ENCODE peak calls at places on chromosomes 7 and 10, in five cellular contexts. One of them, this sample, is unnamed.

GRCh38 chr10:124939290-124939689 is 2.6 kb upstream of the ZRANB1 start:
- DNase-seq in IMR-90: no peak
- DNase-seq in astrocyte: no peak
- DNase-seq in HCT116: no peak
- DNase-seq in OCI-LY7: no peak
- DNase-seq in this sample: no peak

GRCh38 chr10:45408421-45409319 is 34.7 kb downstream of the ALOX5 start:
- DNase-seq in IMR-90: no peak
- DNase-seq in astrocyte: no peak
- DNase-seq in HCT116: no peak
- DNase-seq in OCI-LY7: no peak
- DNase-seq in this sample: no peak

GRCh38 chr7:99409192-99409572 is 413 bp downstream of the BUD31 start:
- DNase-seq in astrocyte: no peak
- DNase-seq in HCT116: no peak
- DNase-seq in OCI-LY7: peak; percentile 19
- DNase-seq in IMR-90: no peak
- DNase-seq in this sample: no peak

GRCh38 chr7:151403764-151404163 is 6.1 kb downstream of the WDR86 start:
- DNase-seq in HCT116: peak; percentile 24
- DNase-seq in astrocyte: no peak
- DNase-seq in OCI-LY7: no peak
- DNase-seq in IMR-90: no peak
- DNase-seq in this sample: no peak

GRCh38 chr7:133742709-133743538 is 384.2 kb upstream of the LRGUK start:
- DNase-seq in astrocyte: no peak
- DNase-seq in IMR-90: peak; percentile 36
- DNase-seq in OCI-LY7: peak; percentile 8
- DNase-seq in HCT116: no peak
- DNase-seq in this sample: peak; percentile 66

GRCh38 chr10:73969224-73969811 is 28.6 kb upstream of the VCL start:
- DNase-seq in OCI-LY7: no peak
- DNase-seq in astrocyte: no peak
- DNase-seq in HCT116: no peak
- DNase-seq in IMR-90: no peak
- DNase-seq in this sample: no peak

GRCh38 chr7:47454066-47454950 is 127.6 kb downstream of the TNS3 start:
- DNase-seq in HCT116: no peak
- DNase-seq in OCI-LY7: no peak
- DNase-seq in IMR-90: peak; percentile 29
- DNase-seq in astrocyte: no peak
- DNase-seq in this sample: no peak

GRCh38 chr7:14837216-14837615 is 65.3 kb downstream of the DGKB start:
- DNase-seq in IMR-90: no peak
- DNase-seq in astrocyte: no peak
- DNase-seq in OCI-LY7: no peak
- DNase-seq in HCT116: no peak
- DNase-seq in this sample: no peak

GRCh38 chr10:112213836-112214235 is 30.3 kb upstream of the GPAM start:
- DNase-seq in IMR-90: no peak
- DNase-seq in OCI-LY7: no peak
- DNase-seq in HCT116: no peak
- DNase-seq in astrocyte: no peak
- DNase-seq in this sample: no peak

GRCh38 chr10:112216151-112216550 is 32.6 kb upstream of the GPAM start:
- DNase-seq in HCT116: no peak
- DNase-seq in IMR-90: no peak
- DNase-seq in astrocyte: no peak
- DNase-seq in OCI-LY7: no peak
- DNase-seq in this sample: no peak

GRCh38 chr10:112213098-112213823 is 29.7 kb upstream of the GPAM start:
- DNase-seq in astrocyte: no peak
- DNase-seq in HCT116: no peak
- DNase-seq in OCI-LY7: no peak
- DNase-seq in IMR-90: no peak
- DNase-seq in this sample: no peak

GRCh38 chr10:112214335-112214941 is 30.9 kb upstream of the GPAM start:
- DNase-seq in HCT116: no peak
- DNase-seq in OCI-LY7: no peak
- DNase-seq in astrocyte: no peak
- DNase-seq in IMR-90: no peak
- DNase-seq in this sample: no peak

GRCh38 chr10:112215342-112215774 is 31.8 kb upstream of the GPAM start:
- DNase-seq in OCI-LY7: no peak
- DNase-seq in astrocyte: no peak
- DNase-seq in IMR-90: peak; percentile 24
- DNase-seq in HCT116: no peak
- DNase-seq in this sample: no peak
- H3K4me3 ChIP-seq in OCI-LY7: no peak overlapping the region
- H3K4me3 ChIP-seq in astrocyte: no peak overlapping the region
- H3K4me3 ChIP-seq in IMR-90: no peak overlapping the region
- H3K4me3 ChIP-seq in HCT116: no peak overlapping the region
- H3K4me3 ChIP-seq in this sample: no peak overlapping the region

GRCh38 chr7:128936798-128937197 is 929 bp upstream of the IRF5 start:
- DNase-seq in OCI-LY7: no peak
- DNase-seq in IMR-90: no peak
- DNase-seq in astrocyte: no peak
- DNase-seq in HCT116: no peak
- DNase-seq in this sample: no peak

GRCh38 chr7:128939075-128939860 is 1.5 kb downstream of the IRF5 start:
- DNase-seq in IMR-90: no peak
- DNase-seq in HCT116: no peak
- DNase-seq in astrocyte: no peak
- DNase-seq in OCI-LY7: no peak
- DNase-seq in this sample: no peak

GRCh38 chr7:128938524-128939074 is 872 bp downstream of the IRF5 start:
- DNase-seq in OCI-LY7: no peak
- DNase-seq in HCT116: no peak
- DNase-seq in astrocyte: no peak
- DNase-seq in IMR-90: no peak
- DNase-seq in this sample: no peak

GRCh38 chr7:128937647-128938523 is at the start of gene IRF5:
- DNase-seq in OCI-LY7: no peak
- DNase-seq in astrocyte: no peak
- DNase-seq in IMR-90: no peak
- DNase-seq in HCT116: peak; percentile 15
- DNase-seq in this sample: no peak

GRCh38 chr7:128937271-128937646 is 468 bp upstream of the IRF5 start:
- DNase-seq in OCI-LY7: no peak
- DNase-seq in HCT116: no peak
- DNase-seq in IMR-90: no peak
- DNase-seq in astrocyte: no peak
- DNase-seq in this sample: no peak
- H3K4me3 ChIP-seq in OCI-LY7: no peak overlapping the region
- H3K4me3 ChIP-seq in HCT116: peak overlapping the region; percentile 84
- H3K4me3 ChIP-seq in IMR-90: no peak overlapping the region
- H3K4me3 ChIP-seq in astrocyte: no peak overlapping the region
- H3K4me3 ChIP-seq in this sample: no peak overlapping the region

GRCh38 chr10:33325929-33326328 is 8.5 kb downstream of the NRP1 start:
- DNase-seq in OCI-LY7: no peak
- DNase-seq in astrocyte: peak; percentile 12
- DNase-seq in IMR-90: no peak
- DNase-seq in HCT116: no peak
- DNase-seq in this sample: no peak
- H3K4me3 ChIP-seq in OCI-LY7: no peak overlapping the region
- H3K4me3 ChIP-seq in astrocyte: no peak overlapping the region
- H3K4me3 ChIP-seq in IMR-90: no peak overlapping the region
- H3K4me3 ChIP-seq in HCT116: no peak overlapping the region
- H3K4me3 ChIP-seq in this sample: no peak overlapping the region

DNA sequence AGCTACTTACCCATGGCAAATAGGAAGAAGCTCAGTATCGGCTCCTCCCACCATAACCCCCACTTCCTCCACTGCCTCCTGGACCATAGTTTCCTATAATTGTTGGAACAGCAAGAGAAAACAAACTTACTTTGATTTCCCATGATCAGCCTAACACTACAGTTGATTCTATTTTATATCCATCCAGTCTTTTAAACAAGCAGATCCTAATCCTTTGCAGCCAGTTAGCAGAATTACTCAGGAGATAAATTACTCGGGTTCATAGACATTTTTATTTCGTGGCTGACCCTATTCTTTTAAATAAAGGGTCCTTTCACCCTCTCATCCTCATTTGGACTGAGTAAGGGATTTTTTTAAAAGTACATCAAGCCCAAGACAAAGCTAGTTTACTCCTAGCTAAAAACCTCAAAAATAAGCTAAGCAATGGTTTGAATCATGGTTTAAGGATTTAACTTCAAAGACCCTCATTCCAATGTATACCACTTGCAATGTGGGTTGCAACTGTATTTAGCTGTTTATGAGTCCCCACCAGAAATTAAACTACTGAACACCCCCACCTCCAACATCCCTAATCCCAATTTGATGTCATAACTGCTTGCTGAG is 8.0 kb downstream of the HNRNPA2B1 start:
- DNase-seq in HCT116: no peak
- DNase-seq in IMR-90: no peak
- DNase-seq in OCI-LY7: no peak
- DNase-seq in astrocyte: no peak
- DNase-seq in this sample: no peak
- H3K4me3 ChIP-seq in HCT116: no peak overlapping the region
- H3K4me3 ChIP-seq in IMR-90: no peak overlapping the region
- H3K4me3 ChIP-seq in OCI-LY7: no peak overlapping the region
- H3K4me3 ChIP-seq in astrocyte: no peak overlapping the region
- H3K4me3 ChIP-seq in this sample: no peak overlapping the region

DNA sequence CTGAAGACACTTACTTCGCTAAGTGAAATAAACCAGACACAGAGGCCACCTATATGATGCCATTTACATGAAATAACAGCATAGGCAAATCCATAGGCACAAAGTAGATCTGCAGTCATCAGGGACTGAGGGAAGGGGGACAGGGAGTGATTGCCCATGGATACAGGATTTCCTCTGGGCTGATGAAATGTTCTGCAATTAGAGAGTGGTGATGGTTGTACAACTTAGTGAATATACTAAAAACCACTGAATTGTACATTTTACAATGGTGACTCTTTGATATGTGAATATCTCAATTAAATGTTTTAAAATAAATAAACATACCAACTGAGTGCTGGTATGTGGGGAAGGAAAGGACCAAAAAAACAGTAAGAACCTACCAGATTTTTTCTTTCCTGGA is 20.4 kb downstream of the PPA1 start:
- DNase-seq in HCT116: no peak
- DNase-seq in IMR-90: no peak
- DNase-seq in OCI-LY7: no peak
- DNase-seq in astrocyte: no peak
- DNase-seq in this sample: no peak
- H3K4me3 ChIP-seq in HCT116: no peak overlapping the region
- H3K4me3 ChIP-seq in IMR-90: no peak overlapping the region
- H3K4me3 ChIP-seq in OCI-LY7: no peak overlapping the region
- H3K4me3 ChIP-seq in astrocyte: no peak overlapping the region
- H3K4me3 ChIP-seq in this sample: no peak overlapping the region

GRCh38 chr10:3094565-3095168 is 27.3 kb downstream of the PFKP start:
- DNase-seq in HCT116: no peak
- DNase-seq in IMR-90: peak; percentile 29
- DNase-seq in astrocyte: peak; percentile 41
- DNase-seq in OCI-LY7: no peak
- DNase-seq in this sample: no peak

GRCh38 chr10:3093996-3094395 is 26.6 kb downstream of the PFKP start:
- DNase-seq in IMR-90: no peak
- DNase-seq in HCT116: no peak
- DNase-seq in OCI-LY7: no peak
- DNase-seq in astrocyte: no peak
- DNase-seq in this sample: no peak

GRCh38 chr10:3097160-3097559 is 29.8 kb downstream of the PFKP start:
- DNase-seq in HCT116: no peak
- DNase-seq in IMR-90: no peak
- DNase-seq in astrocyte: no peak
- DNase-seq in OCI-LY7: no peak
- DNase-seq in this sample: no peak

GRCh38 chr10:3096149-3096548 is 28.8 kb downstream of the PFKP start:
- DNase-seq in HCT116: no peak
- DNase-seq in OCI-LY7: no peak
- DNase-seq in IMR-90: no peak
- DNase-seq in astrocyte: peak; percentile 27
- DNase-seq in this sample: no peak

GRCh38 chr10:3095373-3096139 is 28.2 kb downstream of the PFKP start:
- DNase-seq in HCT116: peak; percentile 97
- DNase-seq in OCI-LY7: no peak
- DNase-seq in astrocyte: peak; percentile 100
- DNase-seq in IMR-90: peak; percentile 100
- DNase-seq in this sample: no peak
- H3K4me3 ChIP-seq in HCT116: peak overlapping the region; percentile 15
- H3K4me3 ChIP-seq in OCI-LY7: no peak overlapping the region
- H3K4me3 ChIP-seq in astrocyte: peak overlapping the region; percentile 40
- H3K4me3 ChIP-seq in IMR-90: no peak overlapping the region
- H3K4me3 ChIP-seq in this sample: no peak overlapping the region

DNA sequence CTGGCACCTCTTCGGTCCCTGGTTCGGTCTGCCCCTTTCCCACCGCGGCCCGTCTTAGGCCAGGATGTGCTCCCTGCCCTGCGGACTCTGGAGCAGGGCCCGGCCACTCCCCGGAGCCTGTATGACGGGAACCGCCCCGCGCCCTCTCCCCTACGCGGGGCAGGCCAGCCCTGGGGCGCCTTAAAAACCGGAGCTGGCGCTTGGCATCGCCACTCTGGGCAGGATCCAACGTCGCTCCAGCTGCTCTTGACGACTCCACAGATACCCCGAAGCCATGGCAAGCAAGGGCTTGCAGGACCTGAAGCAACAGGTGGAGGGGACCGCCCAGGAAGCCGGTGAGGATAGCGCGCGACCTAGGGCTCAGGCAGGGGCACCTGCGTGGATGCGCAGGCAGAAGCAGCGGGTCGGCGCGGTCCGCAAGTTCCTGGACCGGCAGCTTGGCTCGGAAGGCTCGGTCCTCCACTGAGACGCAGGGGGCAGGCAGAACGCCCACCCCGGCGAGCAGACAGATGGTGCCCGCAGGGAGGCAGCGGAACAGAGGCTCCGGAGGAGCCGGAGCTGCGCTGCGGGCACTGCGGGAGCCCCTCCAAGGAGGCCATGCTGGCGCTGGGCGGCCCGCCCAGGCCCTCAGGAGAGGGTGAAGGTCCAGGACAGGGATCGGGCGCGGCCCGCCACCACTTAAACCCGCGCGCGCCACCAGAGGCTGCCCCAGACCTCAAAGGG is at the start of gene ADIRF:
- DNase-seq in IMR-90: no peak
- DNase-seq in astrocyte: no peak
- DNase-seq in HCT116: peak; percentile 51
- DNase-seq in OCI-LY7: no peak
- DNase-seq in this sample: no peak
- H3K4me3 ChIP-seq in IMR-90: no peak within 1 kb of the TSS
- H3K4me3 ChIP-seq in astrocyte: peak within 1 kb of the TSS; percentile 41
- H3K4me3 ChIP-seq in HCT116: peak within 1 kb of the TSS; percentile 79
- H3K4me3 ChIP-seq in OCI-LY7: no peak within 1 kb of the TSS
- H3K4me3 ChIP-seq in this sample: no peak within 1 kb of the TSS

GRCh38 chr7:76234931-76235441 is 33.3 kb downstream of the SRRM3 start:
- DNase-seq in HCT116: peak; percentile 74
- DNase-seq in OCI-LY7: peak; percentile 68
- DNase-seq in astrocyte: peak; percentile 67
- DNase-seq in IMR-90: peak; percentile 76
- DNase-seq in this sample: peak; percentile 79
- H3K4me3 ChIP-seq in HCT116: no peak overlapping the region
- H3K4me3 ChIP-seq in OCI-LY7: no peak overlapping the region
- H3K4me3 ChIP-seq in astrocyte: peak overlapping the region; percentile 39
- H3K4me3 ChIP-seq in IMR-90: no peak overlapping the region
- H3K4me3 ChIP-seq in this sample: peak overlapping the region; percentile 15